ENCODE peak calls at places on chromosomes 11 and 22, in eight cellular contexts. I is GM12865, Z is T-helper 9 cell, D is AG10803, M is T-cell, F is H4, E is left colon, C is endodermal cell. G is an unnamed sample.

GRCh38 chr22:47736166-47737034 is 974.0 kb downstream of the TBC1D22A start:
- DNase-seq in I (no peak), Z (no peak), D (no peak), M (no peak), F (no peak), E (no peak), C (no peak), G (no peak)

GRCh38 chr11:75801362-75802021 is 13.5 kb upstream of the UVRAG start:
- DNase-seq in I (no peak), Z (no peak), D (no peak), M (no peak), F (no peak), E (no peak), C (peak), G (no peak)

GRCh38 chr11:113806403-113806802 is 26.8 kb downstream of the CLDN25 start:
- DNase-seq in I (peak), Z (no peak), D (peak), M (no peak), F (peak), E (peak), C (peak), G (peak)

GRCh38 chr11:71452354-71453020 is 516 bp upstream of the NADSYN1 start:
- DNase-seq in I (peak), Z (peak), D (peak), M (peak), F (no peak), E (peak), C (no peak), G (peak)

GRCh38 chr11:134554861-134555260 is 142.8 kb upstream of the B3GAT1 start:
- DNase-seq in I (no peak), Z (no peak), D (no peak), M (no peak), F (no peak), E (no peak), C (peak), G (no peak)

GRCh38 chr11:39374963-39375698 is 2084.3 kb downstream of the LRRC4C start:
- DNase-seq in I (peak), Z (no peak), D (peak), M (no peak), F (peak), E (no peak), C (no peak), G (peak)

GRCh38 chr11:76209956-76210885 is 3.9 kb upstream of the WNT11 start:
- DNase-seq in I (peak), Z (peak), D (peak), M (no peak), F (no peak), E (peak), C (peak), G (peak)

GRCh38 chr11:131609921-131610320 is 239.5 kb downstream of the NTM start:
- DNase-seq in I (no peak), Z (no peak), D (peak), M (no peak), F (no peak), E (no peak), C (no peak), G (no peak)

GRCh38 chr22:36267058-36267457 is 14.1 kb downstream of the APOL1 start:
- DNase-seq in I (no peak), Z (no peak), D (no peak), M (no peak), F (no peak), E (no peak), C (no peak), G (no peak)

GRCh38 chr11:45368697-45369096 is 82.6 kb upstream of the SYT13 start:
- DNase-seq in I (no peak), Z (no peak), D (no peak), M (no peak), F (no peak), E (no peak), C (no peak), G (no peak)

GRCh38 chr11:75025561-75025960 is 36.8 kb downstream of the NEU3 start:
- DNase-seq in I (no peak), Z (no peak), D (no peak), M (no peak), F (no peak), E (no peak), C (peak), G (no peak)

GRCh38 chr11:63536669-63537292 is at the start of gene PLAAT4:
- DNase-seq in I (peak), Z (no peak), D (peak), M (peak), F (peak), E (peak), C (no peak), G (peak)

GRCh38 chr11:76067099-76067498 is 139.2 kb downstream of the WNT11 start:
- DNase-seq in I (no peak), Z (no peak), D (peak), M (no peak), F (no peak), E (no peak), C (no peak), G (no peak)

GRCh38 chr22:29290061-29290460 is 16.4 kb upstream of the GAS2L1 start:
- DNase-seq in I (no peak), Z (no peak), D (no peak), M (no peak), F (no peak), E (no peak), C (no peak), G (no peak)

GRCh38 chr11:20050551-20051333 is 109.5 kb downstream of the DBX1 start:
- DNase-seq in I (no peak), Z (no peak), D (no peak), M (no peak), F (no peak), E (no peak), C (peak), G (no peak)

GRCh38 chr11:26950260-26950719 is 43.6 kb upstream of the FIBIN start:
- DNase-seq in I (no peak), Z (no peak), D (peak), M (no peak), F (peak), E (peak), C (no peak), G (no peak)